ENCODE peak calls at places on chromosome 15, in eight cellular contexts. L is AG04450, V is psoas muscle, Q is stomach, O is pancreas, M is right lobe of liver, S is right atrium auricular region, A is adrenal gland. D is an unnamed sample.
A peak's percentile ranks its signal among the peaks of the same experiment; 100 is the strongest.

GRCh38 chr15:74541494-74542191 is 623 bp downstream of the ARID3B start:
- DNase-seq in L (no peak), V (peak; percentile 30), Q (peak; percentile 30), O (peak; percentile 41), M (peak; percentile 64), S (peak; percentile 61), A (peak; percentile 42), D (peak; percentile 50)

GRCh38 chr15:66023322-66023972 is 154.2 kb downstream of the RAB11A start:
- DNase-seq in L (no peak), V (no peak), Q (no peak), O (no peak), M (no peak), S (no peak), A (no peak), D (no peak)

GRCh38 chr15:46232471-46232870 is 597.6 kb downstream of the SQOR start:
- DNase-seq in L (no peak), V (no peak), Q (no peak), O (no peak), M (no peak), S (no peak), A (no peak), D (no peak)

GRCh38 chr15:32685576-32685975 is 32.2 kb upstream of the GREM1 start:
- DNase-seq in L (no peak), V (no peak), Q (no peak), O (no peak), M (no peak), S (no peak), A (no peak), D (no peak)

GRCh38 chr15:70556376-70556775 is 207.0 kb downstream of the UACA start:
- DNase-seq in L (no peak), V (no peak), Q (peak; percentile 16), O (no peak), M (no peak), S (no peak), A (no peak), D (no peak)

GRCh38 chr15:43923553-43923952 is 96.8 kb downstream of the WDR76 start:
- DNase-seq in L (no peak), V (no peak), Q (no peak), O (no peak), M (no peak), S (no peak), A (no peak), D (no peak)

GRCh38 chr15:78715930-78716329 is 74.9 kb upstream of the CHRNB4 start:
- DNase-seq in L (no peak), V (no peak), Q (no peak), O (no peak), M (no peak), S (no peak), A (no peak), D (no peak)

GRCh38 chr15:70339551-70340517 is 242.1 kb upstream of the TLE3 start:
- DNase-seq in L (no peak), V (peak; percentile 51), Q (no peak), O (no peak), M (no peak), S (no peak), A (no peak), D (peak; percentile 65)

GRCh38 chr15:57640935-57641682 is 49.4 kb downstream of the MYZAP start:
- DNase-seq in L (no peak), V (no peak), Q (no peak), O (no peak), M (no peak), S (no peak), A (peak; percentile 27), D (no peak)

GRCh38 chr15:85639752-85640381 is 154.9 kb downstream of the KLHL25 start:
- DNase-seq in L (no peak), V (no peak), Q (no peak), O (no peak), M (no peak), S (no peak), A (no peak), D (no peak)

GRCh38 chr15:99421172-99421656 is 144.6 kb upstream of the MEF2A start:
- DNase-seq in L (no peak), V (no peak), Q (peak; percentile 53), O (no peak), M (peak; percentile 38), S (no peak), A (peak; percentile 30), D (no peak)

GRCh38 chr15:62658498-62658897 is 384.0 kb upstream of the TPM1 start:
- DNase-seq in L (no peak), V (no peak), Q (no peak), O (no peak), M (no peak), S (no peak), A (peak; percentile 48), D (no peak)

GRCh38 chr15:57720861-57721260 is 14.3 kb downstream of the POLR2M start:
- DNase-seq in L (no peak), V (no peak), Q (no peak), O (no peak), M (no peak), S (no peak), A (no peak), D (no peak)

GRCh38 chr15:37045241-37045640 is 55.1 kb downstream of the MEIS2 start:
- DNase-seq in L (no peak), V (no peak), Q (no peak), O (no peak), M (no peak), S (no peak), A (no peak), D (no peak)

GRCh38 chr15:46670256-46670655 is 1035.4 kb downstream of the SQOR start:
- DNase-seq in L (no peak), V (no peak), Q (no peak), O (no peak), M (no peak), S (no peak), A (no peak), D (no peak)

GRCh38 chr15:98311566-98312188 is 336.7 kb upstream of the IGF1R start:
- DNase-seq in L (peak; percentile 33), V (peak; percentile 62), Q (peak; percentile 87), O (peak; percentile 67), M (peak; percentile 58), S (peak; percentile 93), A (peak; percentile 90), D (peak; percentile 70)

GRCh38 chr15:92571824-92572223 is 83.8 kb downstream of the FAM174B start:
- DNase-seq in L (no peak), V (no peak), Q (no peak), O (no peak), M (no peak), S (no peak), A (no peak), D (no peak)

GRCh38 chr15:29470311-29470710 is 200.7 kb upstream of the NSMCE3 start:
- DNase-seq in L (no peak), V (no peak), Q (no peak), O (no peak), M (peak; percentile 83), S (peak; percentile 52), A (no peak), D (no peak)

GRCh38 chr15:44836094-44836493 is 99.8 kb downstream of the TRIM69 start:
- DNase-seq in L (no peak), V (no peak), Q (no peak), O (no peak), M (no peak), S (no peak), A (no peak), D (no peak)

GRCh38 chr15:42679285-42680141 is 57.4 kb downstream of the CDAN1 start:
- DNase-seq in L (no peak), V (no peak), Q (no peak), O (no peak), M (no peak), S (no peak), A (no peak), D (no peak)

GRCh38 chr15:28929200-28929599 is 43.4 kb downstream of the APBA2 start:
- DNase-seq in L (no peak), V (no peak), Q (no peak), O (no peak), M (no peak), S (no peak), A (no peak), D (no peak)

DNA sequence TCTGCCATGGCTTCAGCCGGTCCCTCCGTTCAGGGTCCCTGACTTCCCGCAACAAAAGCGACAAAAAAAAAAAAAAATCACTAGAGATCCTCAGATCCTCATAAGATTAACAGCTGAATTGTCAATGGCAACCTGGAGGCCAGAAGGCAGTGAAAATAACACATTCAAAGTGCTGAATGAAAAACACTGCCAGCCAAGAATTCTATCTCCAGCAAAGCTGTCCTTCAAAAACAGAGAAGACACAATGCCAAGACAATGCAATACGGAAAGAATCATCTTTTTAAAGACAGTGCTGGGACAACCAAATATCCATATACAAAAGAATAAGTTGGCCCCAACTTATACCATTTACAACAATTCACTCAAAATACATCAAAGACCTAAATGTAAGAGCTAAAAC is 21.6 kb downstream of the MTHFS start:
- DNase-seq in L (no peak), V (no peak), Q (no peak), O (no peak), M (no peak), S (no peak), A (no peak), D (no peak)
- H3K9me3 ChIP-seq in L (peaks cover 12% of the 10 kb centered on the region), V (peaks cover 30% of the 10 kb centered on the region), Q (peaks cover 37% of the 10 kb centered on the region), O (no peaks in the 10 kb centered on the region), M (peaks cover 4% of the 10 kb centered on the region), S (peaks cover 6% of the 10 kb centered on the region), A (peaks cover 5% of the 10 kb centered on the region), D (peaks cover 48% of the 10 kb centered on the region)

GRCh38 chr15:41289953-41290352 is 42.4 kb downstream of the OIP5 start:
- DNase-seq in L (no peak), V (no peak), Q (no peak), O (no peak), M (no peak), S (no peak), A (no peak), D (no peak)
- TF ChIP-seq CTCF in L (no peak), V (no peak), Q (no peak), O (no peak), M (no peak), S (no peak), A (no peak), D (no peak)

GRCh38 chr15:87826119-87826730 is 430.3 kb downstream of the NTRK3 start:
- DNase-seq in L (no peak), V (no peak), Q (no peak), O (no peak), M (no peak), S (no peak), A (no peak), D (no peak)
- H3K9me3 ChIP-seq in L (peaks cover 4% of the 10 kb centered on the region), V (no peaks in the 10 kb centered on the region), Q (no peaks in the 10 kb centered on the region), O (no peaks in the 10 kb centered on the region), M (no peaks in the 10 kb centered on the region), S (no peaks in the 10 kb centered on the region), A (no peaks in the 10 kb centered on the region), D (no peaks in the 10 kb centered on the region)

DNA sequence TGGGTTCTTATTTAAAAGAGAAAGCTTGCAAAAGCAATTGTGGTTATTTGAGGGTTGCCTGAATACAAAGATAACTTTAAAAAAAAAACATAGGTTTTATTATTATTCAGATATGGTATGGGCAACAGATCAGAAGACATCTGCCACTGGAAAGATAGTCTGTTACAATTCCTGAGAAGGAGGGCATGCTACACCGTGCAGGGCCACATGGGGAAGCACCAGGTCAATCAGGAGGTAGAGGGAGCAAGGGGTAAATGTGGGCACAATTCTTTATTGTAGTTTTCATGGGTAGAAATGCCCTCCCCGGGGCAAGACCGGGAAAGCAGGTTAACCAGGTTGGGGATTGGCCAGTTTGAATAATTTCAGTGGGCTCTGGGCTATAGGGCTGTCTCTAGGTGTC is 46.5 kb downstream of the BBS4 start:
- DNase-seq in L (no peak), V (no peak), Q (no peak), O (no peak), M (no peak), S (no peak), A (no peak), D (no peak)
- TF ChIP-seq CTCF in L (no peak), V (no peak), Q (no peak), O (no peak), M (no peak), S (no peak), A (no peak), D (no peak)

D was measured in lower lobe of right lung.